ENCODE peak calls at places on chromosomes 13 and 19, in four cellular contexts. T is fibroblast of villous mesenchyme, H is mammary epithelial cell, X is AG04449. I is an unnamed sample.

GRCh38 chr19:32789429-32789828 is 69.9 kb downstream of the TDRD12 start:
- DNase-seq in T (no peak), H (no peak), X (no peak), I (no peak)

GRCh38 chr13:23375007-23375971 is 58.2 kb downstream of the SACS start:
- DNase-seq in T (peak; percentile 96), H (peak; percentile 87), X (peak; percentile 45), I (peak; percentile 91)

GRCh38 chr19:43465468-43466120 is at the start of gene LYPD3:
- DNase-seq in T (peak; percentile 44), H (peak; percentile 95), X (no peak), I (peak; percentile 97)

GRCh38 chr19:30848626-30849322 is 476.6 kb downstream of the ZNF536 start:
- DNase-seq in T (no peak), H (no peak), X (no peak), I (no peak)

GRCh38 chr19:10712754-10713153 is 5.1 kb upstream of the DNM2 start:
- DNase-seq in T (no peak), H (no peak), X (no peak), I (no peak)

GRCh38 chr13:85541476-85541875 is 257.7 kb downstream of the SLITRK6 start:
- DNase-seq in T (no peak), H (no peak), X (no peak), I (no peak)

GRCh38 chr13:98921786-98922185 is 56.1 kb downstream of the DOCK9 start:
- DNase-seq in T (no peak), H (no peak), X (no peak), I (no peak)

GRCh38 chr19:49490287-49491029 is 3.0 kb downstream of the RPL13A start:
- DNase-seq in T (no peak), H (no peak), X (no peak), I (no peak)

GRCh38 chr13:93875527-93875926 is 604.0 kb downstream of the DCT start:
- DNase-seq in T (no peak), H (peak; percentile 19), X (no peak), I (peak; percentile 65)

GRCh38 chr19:54063350-54064078 is at the start of gene VSTM1:
- DNase-seq in T (no peak), H (no peak), X (no peak), I (no peak)

GRCh38 chr13:65540064-65540635 is 1690.0 kb downstream of the PCDH9 start:
- DNase-seq in T (no peak), H (no peak), X (no peak), I (peak; percentile 6)

GRCh38 chr19:16614941-16615340 is 13.1 kb downstream of the MED26 start:
- DNase-seq in T (no peak), H (no peak), X (no peak), I (no peak)

GRCh38 chr19:32976223-32976805 is 4.3 kb downstream of the FAAP24 start:
- DNase-seq in T (peak; percentile 75), H (peak; percentile 35), X (no peak), I (peak; percentile 74)

GRCh38 chr13:28637714-28638355 is 21.1 kb upstream of the POMP start:
- DNase-seq in T (peak; percentile 52), H (no peak), X (no peak), I (no peak)

GRCh38 chr13:65789815-65790214 is 1440.3 kb downstream of the PCDH9 start:
- DNase-seq in T (peak; percentile 3), H (no peak), X (peak; percentile 2), I (peak; percentile 6)

GRCh38 chr19:7476941-7477494 is 11.8 kb downstream of the PEX11G start:
- DNase-seq in T (no peak), H (no peak), X (no peak), I (no peak)

DNA sequence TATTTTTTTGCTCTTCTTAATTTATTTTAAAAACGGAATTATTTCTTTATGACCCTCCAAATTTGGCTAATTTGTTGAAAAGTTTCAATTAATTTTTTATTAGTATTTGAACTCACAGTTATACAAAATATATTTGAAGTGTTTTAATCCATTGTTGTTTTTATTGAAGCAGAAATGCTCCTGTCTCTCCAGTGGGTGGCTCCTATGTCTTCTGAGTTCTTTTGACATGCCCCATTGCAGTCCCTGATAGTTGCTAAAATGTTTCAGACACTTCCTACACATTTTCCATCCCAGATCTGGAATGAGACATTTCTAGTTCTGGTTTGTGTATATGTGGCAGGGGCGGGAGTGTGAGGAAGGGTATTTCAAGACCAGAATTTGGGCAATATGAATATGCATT is 579.4 kb upstream of the PRR20A start:
- DNase-seq in T (no peak), H (no peak), X (no peak), I (peak; percentile 23)
- TF ChIP-seq CTCF in T (no peak), H (no peak), X (no peak), I (peak; percentile 22)

GRCh38 chr19:56350416-56351045 is 35.9 kb upstream of the ZSCAN5A start:
- DNase-seq in T (peak; percentile 46), H (peak; percentile 31), X (no peak), I (peak; percentile 49)
- TF ChIP-seq CTCF in T (peak; percentile 90), H (peak; percentile 86), X (peak; percentile 79), I (peak; percentile 79)

GRCh38 chr19:46928951-46929350 is 68.2 kb downstream of the ARHGAP35 start:
- DNase-seq in T (no peak), H (no peak), X (no peak), I (no peak)
- TF ChIP-seq CTCF in T (peak; percentile 28), H (no peak), X (no peak), I (no peak)

GRCh38 chr19:8525401-8525684 is 11.4 kb upstream of the ZNF414 start:
- DNase-seq in T (no peak), H (no peak), X (no peak), I (no peak)
- TF ChIP-seq CTCF in T (peak; percentile 41), H (no peak), X (peak; percentile 42), I (no peak)

GRCh38 chr19:23686622-23687423 is at the start of gene ZNF675:
- DNase-seq in T (peak; percentile 91), H (peak; percentile 90), X (peak; percentile 47), I (peak; percentile 96)
- TF ChIP-seq CTCF in T (peak; percentile 6), H (no peak), X (peak; percentile 5), I (no peak)